ENCODE peak calls at places on chromosome 20, in ten cellular contexts. One of them, this sample, is unnamed.
A peak's percentile ranks its signal among the peaks of the same experiment; 100 is the strongest.

GRCh38 chr20:58374906-58375760 is 13.9 kb upstream of the VAPB start:
- DNase-seq in MM.1S: no peak
- DNase-seq in IMR-90: peak; percentile 68
- DNase-seq in neuronal stem cell: peak; percentile 48
- DNase-seq in upper lobe of left lung: no peak
- DNase-seq in cardiac muscle cell: peak; percentile 79
- DNase-seq in A549: no peak
- DNase-seq in brain microvascular endothelial cell: peak; percentile 64
- DNase-seq in tibial artery: no peak
- DNase-seq in spleen: no peak
- DNase-seq in this sample: no peak

GRCh38 chr20:19502169-19502568 is 255.9 kb upstream of the RIN2 start:
- DNase-seq in brain microvascular endothelial cell: no peak
- DNase-seq in IMR-90: no peak
- DNase-seq in neuronal stem cell: no peak
- DNase-seq in A549: no peak
- DNase-seq in MM.1S: no peak
- DNase-seq in cardiac muscle cell: no peak
- DNase-seq in upper lobe of left lung: no peak
- DNase-seq in tibial artery: no peak
- DNase-seq in spleen: no peak
- DNase-seq in this sample: no peak

GRCh38 chr20:3706774-3707507 is 5.5 kb downstream of the SIGLEC1 start:
- DNase-seq in upper lobe of left lung: no peak
- DNase-seq in IMR-90: peak; percentile 12
- DNase-seq in MM.1S: no peak
- DNase-seq in neuronal stem cell: no peak
- DNase-seq in A549: no peak
- DNase-seq in cardiac muscle cell: no peak
- DNase-seq in brain microvascular endothelial cell: peak; percentile 10
- DNase-seq in tibial artery: peak; percentile 54
- DNase-seq in spleen: peak; percentile 42
- DNase-seq in this sample: no peak

GRCh38 chr20:13694420-13695150 is 55.9 kb upstream of the TASP1 start:
- DNase-seq in IMR-90: no peak
- DNase-seq in brain microvascular endothelial cell: no peak
- DNase-seq in MM.1S: no peak
- DNase-seq in A549: no peak
- DNase-seq in tibial artery: no peak
- DNase-seq in upper lobe of left lung: no peak
- DNase-seq in neuronal stem cell: no peak
- DNase-seq in cardiac muscle cell: peak; percentile 18
- DNase-seq in spleen: no peak
- DNase-seq in this sample: no peak

GRCh38 chr20:35238746-35239145 is 12.3 kb downstream of the MMP24 start:
- DNase-seq in IMR-90: no peak
- DNase-seq in neuronal stem cell: no peak
- DNase-seq in tibial artery: no peak
- DNase-seq in upper lobe of left lung: no peak
- DNase-seq in spleen: no peak
- DNase-seq in brain microvascular endothelial cell: no peak
- DNase-seq in MM.1S: no peak
- DNase-seq in cardiac muscle cell: no peak
- DNase-seq in A549: no peak
- DNase-seq in this sample: no peak

GRCh38 chr20:35663516-35663812 is 1.2 kb downstream of the CPNE1 start:
- DNase-seq in tibial artery: no peak
- DNase-seq in cardiac muscle cell: no peak
- DNase-seq in IMR-90: peak; percentile 19
- DNase-seq in brain microvascular endothelial cell: peak; percentile 11
- DNase-seq in spleen: no peak
- DNase-seq in MM.1S: peak; percentile 34
- DNase-seq in A549: no peak
- DNase-seq in upper lobe of left lung: no peak
- DNase-seq in neuronal stem cell: no peak
- DNase-seq in this sample: no peak

GRCh38 chr20:38315290-38315966 is 11.5 kb downstream of the BPI start:
- DNase-seq in brain microvascular endothelial cell: peak; percentile 59
- DNase-seq in upper lobe of left lung: no peak
- DNase-seq in spleen: no peak
- DNase-seq in neuronal stem cell: no peak
- DNase-seq in MM.1S: no peak
- DNase-seq in cardiac muscle cell: peak; percentile 52
- DNase-seq in A549: no peak
- DNase-seq in IMR-90: peak; percentile 41
- DNase-seq in tibial artery: no peak
- DNase-seq in this sample: no peak

GRCh38 chr20:20363449-20364015 is 4.4 kb upstream of the INSM1 start:
- DNase-seq in IMR-90: no peak
- DNase-seq in neuronal stem cell: no peak
- DNase-seq in cardiac muscle cell: no peak
- DNase-seq in tibial artery: no peak
- DNase-seq in A549: no peak
- DNase-seq in MM.1S: peak; percentile 22
- DNase-seq in spleen: no peak
- DNase-seq in upper lobe of left lung: peak; percentile 76
- DNase-seq in brain microvascular endothelial cell: no peak
- DNase-seq in this sample: no peak

GRCh38 chr20:24816431-24816830 is 132.6 kb upstream of the CST7 start:
- DNase-seq in A549: no peak
- DNase-seq in upper lobe of left lung: no peak
- DNase-seq in MM.1S: no peak
- DNase-seq in tibial artery: no peak
- DNase-seq in spleen: peak; percentile 76
- DNase-seq in cardiac muscle cell: no peak
- DNase-seq in neuronal stem cell: no peak
- DNase-seq in brain microvascular endothelial cell: no peak
- DNase-seq in IMR-90: no peak
- DNase-seq in this sample: no peak

GRCh38 chr20:47362361-47363219 is 6.1 kb upstream of the ZMYND8 start:
- DNase-seq in cardiac muscle cell: no peak
- DNase-seq in upper lobe of left lung: no peak
- DNase-seq in tibial artery: no peak
- DNase-seq in neuronal stem cell: no peak
- DNase-seq in A549: no peak
- DNase-seq in IMR-90: no peak
- DNase-seq in MM.1S: no peak
- DNase-seq in spleen: peak; percentile 72
- DNase-seq in brain microvascular endothelial cell: no peak
- DNase-seq in this sample: no peak
- H3K27ac ChIP-seq in cardiac muscle cell: peak overlapping the region; percentile 98
- H3K27ac ChIP-seq in upper lobe of left lung: peak overlapping the region; percentile 100
- H3K27ac ChIP-seq in tibial artery: peak overlapping the region; percentile 84
- H3K27ac ChIP-seq in neuronal stem cell: peak overlapping the region; percentile 60
- H3K27ac ChIP-seq in A549: peak overlapping the region; percentile 100
- H3K27ac ChIP-seq in IMR-90: no peak overlapping the region
- H3K27ac ChIP-seq in MM.1S: no peak overlapping the region
- H3K27ac ChIP-seq in spleen: peak overlapping the region; percentile 98
- H3K27ac ChIP-seq in brain microvascular endothelial cell: no peak overlapping the region
- H3K27ac ChIP-seq in this sample: no peak overlapping the region

GRCh38 chr20:45098096-45098773 is 2.7 kb downstream of the KCNS1 start:
- DNase-seq in neuronal stem cell: peak; percentile 26
- DNase-seq in IMR-90: no peak
- DNase-seq in upper lobe of left lung: peak; percentile 82
- DNase-seq in tibial artery: no peak
- DNase-seq in spleen: no peak
- DNase-seq in cardiac muscle cell: peak; percentile 70
- DNase-seq in A549: no peak
- DNase-seq in brain microvascular endothelial cell: peak; percentile 14
- DNase-seq in MM.1S: no peak
- DNase-seq in this sample: no peak

GRCh38 chr20:45097485-45098095 is 3.3 kb downstream of the KCNS1 start:
- DNase-seq in tibial artery: no peak
- DNase-seq in brain microvascular endothelial cell: no peak
- DNase-seq in upper lobe of left lung: peak; percentile 89
- DNase-seq in spleen: peak; percentile 81
- DNase-seq in cardiac muscle cell: peak; percentile 64
- DNase-seq in IMR-90: no peak
- DNase-seq in A549: no peak
- DNase-seq in MM.1S: no peak
- DNase-seq in neuronal stem cell: no peak
- DNase-seq in this sample: peak; percentile 26

GRCh38 chr20:45101333-45101850 is 465 bp upstream of the KCNS1 start:
- DNase-seq in MM.1S: no peak
- DNase-seq in A549: no peak
- DNase-seq in brain microvascular endothelial cell: no peak
- DNase-seq in cardiac muscle cell: no peak
- DNase-seq in spleen: no peak
- DNase-seq in upper lobe of left lung: no peak
- DNase-seq in IMR-90: no peak
- DNase-seq in tibial artery: no peak
- DNase-seq in neuronal stem cell: no peak
- DNase-seq in this sample: no peak

GRCh38 chr20:45103072-45103471 is 2.1 kb upstream of the KCNS1 start:
- DNase-seq in upper lobe of left lung: no peak
- DNase-seq in spleen: no peak
- DNase-seq in MM.1S: no peak
- DNase-seq in brain microvascular endothelial cell: no peak
- DNase-seq in neuronal stem cell: no peak
- DNase-seq in A549: no peak
- DNase-seq in tibial artery: no peak
- DNase-seq in IMR-90: no peak
- DNase-seq in cardiac muscle cell: no peak
- DNase-seq in this sample: no peak

DNA sequence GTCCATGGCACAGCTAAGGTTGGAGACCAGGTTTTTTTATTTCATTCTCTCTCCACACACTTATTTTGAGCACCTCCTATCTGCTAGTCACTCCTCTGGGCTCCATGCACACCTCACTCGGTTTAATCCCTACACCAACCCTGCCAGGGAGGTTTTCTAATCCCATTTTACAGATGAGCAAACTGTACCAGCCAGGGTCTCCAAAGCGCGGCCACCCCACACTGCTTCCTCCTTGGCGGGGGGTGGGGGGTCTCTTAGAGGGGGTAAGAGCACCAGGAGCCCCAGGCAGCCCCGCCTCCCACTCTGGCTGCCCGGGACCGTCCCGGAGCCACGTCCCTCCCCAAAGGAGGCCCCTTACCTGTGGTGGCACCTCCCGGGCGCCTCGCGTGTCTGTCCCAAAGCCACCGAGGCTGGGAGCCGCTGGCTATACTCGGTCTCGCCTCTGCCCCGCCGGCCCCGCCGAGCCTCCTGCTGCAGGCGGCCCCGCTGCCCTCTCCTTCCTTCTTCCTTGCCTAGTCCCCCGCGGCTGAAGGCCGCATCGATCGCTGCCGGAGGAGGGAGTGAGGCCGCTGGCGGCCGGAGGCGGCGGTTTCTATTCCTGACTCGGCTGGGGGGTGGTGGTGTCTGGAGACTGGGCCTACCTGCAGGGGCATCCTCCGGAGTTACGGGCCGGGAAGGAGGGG is at the start of gene KCNS1:
- DNase-seq in cardiac muscle cell: peak; percentile 49
- DNase-seq in IMR-90: no peak
- DNase-seq in upper lobe of left lung: peak; percentile 85
- DNase-seq in tibial artery: no peak
- DNase-seq in A549: no peak
- DNase-seq in brain microvascular endothelial cell: peak; percentile 9
- DNase-seq in MM.1S: no peak
- DNase-seq in neuronal stem cell: no peak
- DNase-seq in spleen: no peak
- DNase-seq in this sample: no peak
- H3K4me3 ChIP-seq in cardiac muscle cell: no peak within 1 kb of the TSS
- H3K4me3 ChIP-seq in IMR-90: no peak within 1 kb of the TSS
- H3K4me3 ChIP-seq in upper lobe of left lung: peak within 1 kb of the TSS; percentile 11
- H3K4me3 ChIP-seq in tibial artery: no peak within 1 kb of the TSS
- H3K4me3 ChIP-seq in A549: no peak within 1 kb of the TSS
- H3K4me3 ChIP-seq in brain microvascular endothelial cell: peak within 1 kb of the TSS; percentile 35
- H3K4me3 ChIP-seq in MM.1S: peak within 1 kb of the TSS; percentile 18
- H3K4me3 ChIP-seq in neuronal stem cell: no peak within 1 kb of the TSS
- H3K4me3 ChIP-seq in spleen: no peak within 1 kb of the TSS
- H3K4me3 ChIP-seq in this sample: no peak within 1 kb of the TSS

DNA sequence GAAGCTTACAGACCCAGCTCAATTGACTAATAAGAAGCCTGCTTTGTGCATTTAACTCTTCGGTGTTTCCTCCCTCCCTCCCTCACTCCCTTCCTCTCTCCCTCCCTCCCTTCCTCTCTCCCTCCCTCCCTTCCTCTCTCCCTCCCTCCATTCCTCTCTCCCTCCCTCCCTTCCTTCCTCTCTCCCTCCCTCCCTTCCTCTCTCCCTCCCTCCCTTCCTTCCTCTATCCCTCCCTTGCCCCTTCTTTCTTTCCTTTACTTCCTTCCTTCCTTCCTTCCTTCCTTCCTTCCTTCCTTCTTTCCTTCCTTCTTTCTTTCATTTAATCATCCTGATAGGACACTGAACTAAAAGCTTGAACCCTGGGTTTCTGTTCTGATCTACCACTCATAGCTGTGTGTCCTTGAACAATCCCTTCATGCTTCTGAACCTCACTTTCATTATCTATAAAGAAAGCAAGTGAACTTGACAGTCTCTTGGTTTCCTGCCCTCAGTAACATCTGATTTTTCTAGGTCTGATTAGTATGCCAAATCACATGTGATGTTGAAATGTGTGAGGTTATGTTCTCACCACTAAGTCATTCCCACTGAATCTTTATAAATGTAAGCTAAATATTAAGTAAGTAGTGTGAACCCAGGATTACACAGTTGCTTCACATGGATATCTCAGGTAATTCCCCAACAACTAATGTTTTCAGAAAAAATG is 132.3 kb upstream of the BMP2 start:
- DNase-seq in cardiac muscle cell: peak; percentile 71
- DNase-seq in IMR-90: no peak
- DNase-seq in MM.1S: peak; percentile 24
- DNase-seq in A549: no peak
- DNase-seq in spleen: no peak
- DNase-seq in brain microvascular endothelial cell: no peak
- DNase-seq in tibial artery: no peak
- DNase-seq in upper lobe of left lung: no peak
- DNase-seq in neuronal stem cell: no peak
- DNase-seq in this sample: no peak
- H3K27ac ChIP-seq in cardiac muscle cell: no peak overlapping the region
- H3K27ac ChIP-seq in IMR-90: no peak overlapping the region
- H3K27ac ChIP-seq in MM.1S: no peak overlapping the region
- H3K27ac ChIP-seq in A549: no peak overlapping the region
- H3K27ac ChIP-seq in spleen: no peak overlapping the region
- H3K27ac ChIP-seq in brain microvascular endothelial cell: no peak overlapping the region
- H3K27ac ChIP-seq in tibial artery: no peak overlapping the region
- H3K27ac ChIP-seq in upper lobe of left lung: no peak overlapping the region
- H3K27ac ChIP-seq in neuronal stem cell: no peak overlapping the region
- H3K27ac ChIP-seq in this sample: no peak overlapping the region

DNA sequence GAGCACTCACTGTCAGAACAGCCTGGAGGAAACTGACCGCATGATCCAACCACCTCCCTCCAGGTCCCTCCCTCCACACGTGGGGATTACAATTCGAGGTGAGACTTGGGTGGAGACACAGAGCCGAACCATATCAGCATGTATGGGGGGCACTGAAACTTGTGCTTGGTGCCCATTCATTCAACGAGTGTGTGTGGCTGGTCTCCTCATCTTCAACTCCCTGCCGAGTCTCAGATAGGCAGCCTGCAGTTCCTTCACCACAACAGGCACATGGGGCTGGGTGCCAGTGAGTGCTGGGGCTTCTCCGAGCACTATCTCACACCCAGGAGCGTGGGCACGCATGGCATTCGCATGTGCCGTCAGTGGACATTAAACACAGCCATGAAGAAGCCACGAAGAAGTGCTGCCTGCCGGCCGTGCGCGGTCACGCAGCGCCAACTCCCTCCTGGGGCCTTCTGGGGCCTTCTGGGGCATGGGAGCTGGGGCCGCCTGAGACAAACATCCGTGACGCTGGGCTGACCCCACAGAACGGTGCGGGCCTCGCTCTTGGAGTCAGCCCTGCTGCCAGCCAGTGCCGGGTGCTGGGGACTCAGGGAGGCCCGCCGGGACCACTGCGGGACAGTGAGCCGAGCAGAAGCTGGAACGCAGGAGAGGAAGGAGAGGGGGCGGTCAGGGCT is 714 bp upstream of the RTEL1 start:
- DNase-seq in cardiac muscle cell: no peak
- DNase-seq in spleen: peak; percentile 85
- DNase-seq in brain microvascular endothelial cell: no peak
- DNase-seq in A549: no peak
- DNase-seq in neuronal stem cell: no peak
- DNase-seq in tibial artery: no peak
- DNase-seq in MM.1S: no peak
- DNase-seq in IMR-90: no peak
- DNase-seq in upper lobe of left lung: peak; percentile 83
- DNase-seq in this sample: no peak
- H3K4me3 ChIP-seq in cardiac muscle cell: no peak overlapping the region
- H3K4me3 ChIP-seq in spleen: peak overlapping the region; percentile 75
- H3K4me3 ChIP-seq in brain microvascular endothelial cell: peak overlapping the region; percentile 90
- H3K4me3 ChIP-seq in A549: no peak overlapping the region
- H3K4me3 ChIP-seq in neuronal stem cell: peak overlapping the region; percentile 91
- H3K4me3 ChIP-seq in tibial artery: peak overlapping the region; percentile 64
- H3K4me3 ChIP-seq in MM.1S: peak overlapping the region; percentile 95
- H3K4me3 ChIP-seq in IMR-90: peak overlapping the region; percentile 85
- H3K4me3 ChIP-seq in upper lobe of left lung: peak overlapping the region; percentile 89
- H3K4me3 ChIP-seq in this sample: no peak overlapping the region

This sample was measured in CD4-positive, alpha-beta memory T cell.